ENCODE peak calls at places on chromosomes 1 and 21, in seven cellular contexts. One of them, this sample, is unnamed.

GRCh38 chr1:43238104-43238503 is 31.7 kb upstream of the TMEM125 start:
- DNase-seq in SK-N-SH: peak
- DNase-seq in dorsolateral prefrontal cortex: peak
- DNase-seq in kidney: no peak
- DNase-seq in neural progenitor cell: peak
- DNase-seq in heart left ventricle: no peak
- DNase-seq in colonic mucosa: peak
- DNase-seq in this sample: peak

GRCh38 chr1:235650341-235651169 is 971 bp upstream of the GNG4 start:
- DNase-seq in SK-N-SH: no peak
- DNase-seq in heart left ventricle: no peak
- DNase-seq in kidney: peak
- DNase-seq in colonic mucosa: peak
- DNase-seq in neural progenitor cell: peak
- DNase-seq in dorsolateral prefrontal cortex: no peak
- DNase-seq in this sample: no peak

GRCh38 chr1:213571843-213572242 is 415.9 kb upstream of the PROX1 start:
- DNase-seq in SK-N-SH: no peak
- DNase-seq in neural progenitor cell: no peak
- DNase-seq in dorsolateral prefrontal cortex: no peak
- DNase-seq in colonic mucosa: no peak
- DNase-seq in kidney: no peak
- DNase-seq in heart left ventricle: no peak
- DNase-seq in this sample: no peak

GRCh38 chr21:41071410-41071809 is 96.5 kb upstream of the BACE2 start:
- DNase-seq in kidney: no peak
- DNase-seq in neural progenitor cell: peak
- DNase-seq in SK-N-SH: peak
- DNase-seq in dorsolateral prefrontal cortex: no peak
- DNase-seq in colonic mucosa: no peak
- DNase-seq in heart left ventricle: no peak
- DNase-seq in this sample: peak

GRCh38 chr21:15084668-15085067 is 19.9 kb upstream of the NRIP1 start:
- DNase-seq in kidney: no peak
- DNase-seq in heart left ventricle: no peak
- DNase-seq in SK-N-SH: no peak
- DNase-seq in neural progenitor cell: no peak
- DNase-seq in dorsolateral prefrontal cortex: no peak
- DNase-seq in colonic mucosa: no peak
- DNase-seq in this sample: no peak

GRCh38 chr1:181345146-181345545 is 138.2 kb upstream of the CACNA1E start:
- DNase-seq in colonic mucosa: no peak
- DNase-seq in SK-N-SH: no peak
- DNase-seq in dorsolateral prefrontal cortex: no peak
- DNase-seq in neural progenitor cell: no peak
- DNase-seq in heart left ventricle: no peak
- DNase-seq in kidney: no peak
- DNase-seq in this sample: no peak

GRCh38 chr1:33349778-33350610 is 29.1 kb upstream of the A3GALT2 start:
- DNase-seq in neural progenitor cell: peak
- DNase-seq in heart left ventricle: peak
- DNase-seq in dorsolateral prefrontal cortex: peak
- DNase-seq in kidney: peak
- DNase-seq in SK-N-SH: peak
- DNase-seq in colonic mucosa: peak
- DNase-seq in this sample: peak

GRCh38 chr21:43965911-43966585 is 46.1 kb upstream of the TRAPPC10 start:
- DNase-seq in dorsolateral prefrontal cortex: no peak
- DNase-seq in SK-N-SH: no peak
- DNase-seq in heart left ventricle: no peak
- DNase-seq in neural progenitor cell: no peak
- DNase-seq in colonic mucosa: no peak
- DNase-seq in kidney: no peak
- DNase-seq in this sample: no peak

GRCh38 chr1:238409947-238410346 is 519.2 kb upstream of the ZP4 start:
- DNase-seq in colonic mucosa: no peak
- DNase-seq in SK-N-SH: no peak
- DNase-seq in neural progenitor cell: no peak
- DNase-seq in kidney: no peak
- DNase-seq in heart left ventricle: no peak
- DNase-seq in dorsolateral prefrontal cortex: no peak
- DNase-seq in this sample: no peak

GRCh38 chr1:80417651-80418050 is 1383.1 kb upstream of the ADGRL2 start:
- DNase-seq in kidney: no peak
- DNase-seq in colonic mucosa: no peak
- DNase-seq in heart left ventricle: no peak
- DNase-seq in dorsolateral prefrontal cortex: no peak
- DNase-seq in SK-N-SH: no peak
- DNase-seq in neural progenitor cell: no peak
- DNase-seq in this sample: no peak

GRCh38 chr1:39646232-39647081 is 7.0 kb upstream of the HEYL start:
- DNase-seq in dorsolateral prefrontal cortex: no peak
- DNase-seq in kidney: peak
- DNase-seq in colonic mucosa: peak
- DNase-seq in heart left ventricle: peak
- DNase-seq in SK-N-SH: peak
- DNase-seq in neural progenitor cell: peak
- DNase-seq in this sample: no peak

GRCh38 chr1:47533176-47534039 is 95.6 kb downstream of the FOXD2 start:
- DNase-seq in colonic mucosa: no peak
- DNase-seq in dorsolateral prefrontal cortex: no peak
- DNase-seq in SK-N-SH: peak
- DNase-seq in neural progenitor cell: peak
- DNase-seq in heart left ventricle: peak
- DNase-seq in kidney: peak
- DNase-seq in this sample: peak

GRCh38 chr1:193417945-193418744 is 231.7 kb upstream of the B3GALT2 start:
- DNase-seq in SK-N-SH: no peak
- DNase-seq in neural progenitor cell: no peak
- DNase-seq in heart left ventricle: no peak
- DNase-seq in kidney: no peak
- DNase-seq in dorsolateral prefrontal cortex: no peak
- DNase-seq in colonic mucosa: no peak
- DNase-seq in this sample: no peak

GRCh38 chr1:115377411-115377810 is 39.4 kb upstream of the NGF start:
- DNase-seq in neural progenitor cell: no peak
- DNase-seq in SK-N-SH: no peak
- DNase-seq in heart left ventricle: no peak
- DNase-seq in kidney: no peak
- DNase-seq in dorsolateral prefrontal cortex: no peak
- DNase-seq in colonic mucosa: no peak
- DNase-seq in this sample: no peak

GRCh38 chr1:216812966-216813365 is 89.7 kb upstream of the ESRRG start:
- DNase-seq in kidney: no peak
- DNase-seq in heart left ventricle: no peak
- DNase-seq in dorsolateral prefrontal cortex: no peak
- DNase-seq in colonic mucosa: no peak
- DNase-seq in neural progenitor cell: no peak
- DNase-seq in SK-N-SH: no peak
- DNase-seq in this sample: no peak

GRCh38 chr1:170494369-170494768 is 37.6 kb upstream of the GORAB start:
- DNase-seq in colonic mucosa: peak
- DNase-seq in dorsolateral prefrontal cortex: no peak
- DNase-seq in SK-N-SH: no peak
- DNase-seq in kidney: no peak
- DNase-seq in neural progenitor cell: no peak
- DNase-seq in heart left ventricle: no peak
- DNase-seq in this sample: no peak

GRCh38 chr1:218665216-218665615 is 320.1 kb downstream of the TGFB2 start:
- DNase-seq in dorsolateral prefrontal cortex: peak
- DNase-seq in SK-N-SH: no peak
- DNase-seq in heart left ventricle: no peak
- DNase-seq in neural progenitor cell: no peak
- DNase-seq in kidney: no peak
- DNase-seq in colonic mucosa: peak
- DNase-seq in this sample: peak

DNA sequence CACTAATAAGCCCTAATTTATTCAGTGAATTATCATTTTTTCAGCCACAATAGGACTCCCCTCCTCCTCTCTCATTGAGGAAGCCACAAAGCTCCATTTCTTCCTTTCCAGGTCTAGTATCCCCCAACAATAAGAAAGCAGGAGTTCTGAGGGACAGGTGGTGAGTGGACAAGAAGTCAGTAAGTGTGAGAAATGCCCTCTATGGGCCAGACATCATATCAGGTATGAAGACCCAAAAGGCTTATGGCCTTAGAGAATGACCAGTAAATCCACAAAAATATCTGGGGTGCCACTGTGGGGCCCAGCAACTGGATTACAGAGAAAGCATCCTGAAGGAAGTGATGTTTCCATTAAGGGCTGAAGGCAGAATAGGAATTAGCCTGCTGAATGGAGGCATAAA is 175.7 kb downstream of the TRIM33 start:
- DNase-seq in neural progenitor cell: no peak
- DNase-seq in heart left ventricle: no peak
- DNase-seq in colonic mucosa: no peak
- DNase-seq in SK-N-SH: no peak
- DNase-seq in kidney: no peak
- DNase-seq in dorsolateral prefrontal cortex: no peak
- DNase-seq in this sample: no peak
- H3K27ac ChIP-seq in neural progenitor cell: no peak
- H3K27ac ChIP-seq in heart left ventricle: no peak
- H3K27ac ChIP-seq in colonic mucosa: no peak
- H3K27ac ChIP-seq in SK-N-SH: no peak
- H3K27ac ChIP-seq in kidney: no peak
- H3K27ac ChIP-seq in dorsolateral prefrontal cortex: no peak
- H3K27ac ChIP-seq in this sample: no peak

GRCh38 chr1:155043259-155043658 is 7.9 kb upstream of the ADAM15 start:
- DNase-seq in kidney: no peak
- DNase-seq in neural progenitor cell: no peak
- DNase-seq in heart left ventricle: no peak
- DNase-seq in dorsolateral prefrontal cortex: no peak
- DNase-seq in colonic mucosa: peak
- DNase-seq in SK-N-SH: no peak
- DNase-seq in this sample: no peak
- H3K27ac ChIP-seq in kidney: no peak
- H3K27ac ChIP-seq in neural progenitor cell: no peak
- H3K27ac ChIP-seq in heart left ventricle: no peak
- H3K27ac ChIP-seq in dorsolateral prefrontal cortex: no peak
- H3K27ac ChIP-seq in colonic mucosa: peak
- H3K27ac ChIP-seq in SK-N-SH: no peak
- H3K27ac ChIP-seq in this sample: no peak

DNA sequence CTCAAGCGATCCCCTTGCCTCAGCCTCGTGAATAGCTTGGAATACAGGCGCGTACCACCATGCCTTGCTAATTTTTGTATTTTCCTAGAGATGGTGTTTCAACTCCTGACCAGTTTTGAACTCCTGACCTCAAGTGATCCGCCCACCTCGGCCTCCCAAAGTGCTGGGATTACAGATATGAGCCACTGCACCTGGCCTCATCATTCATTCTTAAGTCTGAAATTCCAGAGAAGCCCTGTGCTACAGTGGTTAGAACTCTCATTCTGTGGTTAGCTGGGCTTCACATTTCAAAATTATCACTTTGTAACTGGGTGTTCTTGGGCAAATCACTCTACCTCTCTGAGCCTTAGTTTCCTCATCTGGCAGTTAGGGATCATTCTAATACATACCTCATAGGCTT is 86.1 kb upstream of the POU3F1 start:
- DNase-seq in colonic mucosa: no peak
- DNase-seq in kidney: no peak
- DNase-seq in dorsolateral prefrontal cortex: no peak
- DNase-seq in SK-N-SH: no peak
- DNase-seq in neural progenitor cell: no peak
- DNase-seq in heart left ventricle: no peak
- DNase-seq in this sample: no peak
- H3K27ac ChIP-seq in colonic mucosa: no peak
- H3K27ac ChIP-seq in kidney: no peak
- H3K27ac ChIP-seq in dorsolateral prefrontal cortex: no peak
- H3K27ac ChIP-seq in SK-N-SH: no peak
- H3K27ac ChIP-seq in neural progenitor cell: no peak
- H3K27ac ChIP-seq in heart left ventricle: no peak
- H3K27ac ChIP-seq in this sample: no peak

DNA sequence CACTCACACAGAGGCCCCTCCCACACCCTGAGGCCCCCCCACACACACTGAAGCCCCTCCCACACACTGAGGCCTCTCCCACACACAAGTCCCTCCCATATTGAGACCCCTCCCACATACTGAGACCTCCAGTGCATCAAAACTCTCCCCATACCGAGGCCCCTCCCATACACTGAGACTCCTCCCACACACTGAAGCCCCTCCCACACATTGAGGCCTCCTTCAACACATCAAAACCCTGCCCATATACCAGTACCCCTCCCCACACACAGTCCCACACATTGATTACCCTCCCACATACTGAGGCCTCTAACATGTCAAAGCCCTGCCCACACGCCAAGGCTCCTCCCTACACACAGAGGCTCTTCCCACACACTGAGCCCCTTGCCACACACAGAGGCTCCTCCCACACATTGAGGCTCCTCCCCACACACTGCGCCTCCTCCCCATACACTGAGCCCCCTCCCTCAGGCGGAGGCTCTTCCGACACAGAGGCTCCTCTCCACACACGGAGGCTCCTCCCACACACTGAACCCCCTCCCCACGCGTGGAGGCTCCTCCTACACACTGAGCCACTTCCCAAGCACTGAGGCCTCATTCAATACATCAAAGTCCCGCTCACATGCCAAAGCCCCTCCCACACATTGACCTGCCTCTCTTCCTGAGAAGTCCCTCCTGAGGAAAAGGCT is 392.3 kb downstream of the CAMTA1 start:
- DNase-seq in kidney: no peak
- DNase-seq in colonic mucosa: no peak
- DNase-seq in dorsolateral prefrontal cortex: no peak
- DNase-seq in heart left ventricle: no peak
- DNase-seq in SK-N-SH: no peak
- DNase-seq in neural progenitor cell: peak
- DNase-seq in this sample: no peak
- H3K27ac ChIP-seq in kidney: no peak
- H3K27ac ChIP-seq in colonic mucosa: no peak
- H3K27ac ChIP-seq in dorsolateral prefrontal cortex: no peak
- H3K27ac ChIP-seq in heart left ventricle: no peak
- H3K27ac ChIP-seq in SK-N-SH: no peak
- H3K27ac ChIP-seq in neural progenitor cell: no peak
- H3K27ac ChIP-seq in this sample: no peak

DNA sequence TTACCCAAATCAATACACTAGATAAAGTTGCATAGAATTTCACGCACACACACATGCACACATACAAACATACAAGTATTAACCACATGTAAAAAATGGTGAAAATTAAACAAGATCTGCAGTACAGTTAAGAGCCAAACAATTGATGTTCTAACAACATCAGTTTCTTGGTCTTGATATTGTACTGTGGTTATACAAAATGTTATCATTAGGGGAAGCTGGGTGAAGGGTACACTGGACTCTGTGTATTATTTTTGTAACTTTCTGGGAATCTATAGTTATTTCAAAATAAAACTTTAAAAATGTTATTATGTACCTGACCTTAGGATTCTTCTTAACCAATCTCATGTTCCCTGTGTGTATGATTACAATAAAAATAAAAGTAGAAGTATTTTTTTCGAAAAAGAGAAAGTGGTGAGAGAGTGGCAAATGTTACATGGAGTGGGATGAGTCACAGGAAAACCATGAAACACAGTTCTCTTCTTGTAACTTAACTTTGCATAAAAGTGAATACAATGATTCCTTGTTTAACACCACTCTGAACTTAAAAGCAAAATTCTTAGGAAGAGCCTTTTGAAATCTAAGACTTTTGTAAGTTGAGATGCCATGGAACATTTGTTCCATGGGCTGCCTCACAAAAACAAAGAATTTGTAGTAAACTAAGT is 101.6 kb upstream of the RUNX1 start:
- DNase-seq in colonic mucosa: no peak
- DNase-seq in SK-N-SH: no peak
- DNase-seq in heart left ventricle: no peak
- DNase-seq in dorsolateral prefrontal cortex: no peak
- DNase-seq in neural progenitor cell: no peak
- DNase-seq in kidney: no peak
- DNase-seq in this sample: no peak
- H3K27ac ChIP-seq in colonic mucosa: no peak
- H3K27ac ChIP-seq in SK-N-SH: peak
- H3K27ac ChIP-seq in heart left ventricle: no peak
- H3K27ac ChIP-seq in dorsolateral prefrontal cortex: no peak
- H3K27ac ChIP-seq in neural progenitor cell: no peak
- H3K27ac ChIP-seq in kidney: no peak
- H3K27ac ChIP-seq in this sample: no peak